ENCODE peak calls at places on chromosomes 6 and 20, in four cellular contexts. R is uterus, G is esophagus squamous epithelium, H is Peyer's patch. F is an unnamed sample. For H3K27me3 and H3K9me3, the result is how much of the 10 kb centered on the place peaks cover.

GRCh38 chr6:142207265-142207877 is 60.3 kb downstream of the VTA1 start:
- DNase-seq in R (no peak), G (no peak), H (peak), F (peak)

GRCh38 chr20:15742627-15743026 is 830.6 kb downstream of the KIF16B start:
- DNase-seq in R (no peak), G (no peak), H (no peak), F (no peak)

GRCh38 chr6:19538086-19538485 is 299.1 kb upstream of the ID4 start:
- DNase-seq in R (no peak), G (no peak), H (no peak), F (no peak)

GRCh38 chr20:2390971-2391675 is 10.4 kb downstream of the TGM6 start:
- DNase-seq in R (no peak), G (no peak), H (no peak), F (no peak)

GRCh38 chr20:47493175-47493953 is 8.3 kb upstream of the NCOA3 start:
- DNase-seq in R (peak), G (no peak), H (peak), F (peak)

GRCh38 chr6:166691199-166691598 is 64.1 kb upstream of the RPS6KA2 start:
- DNase-seq in R (peak), G (no peak), H (no peak), F (no peak)

GRCh38 chr20:51348866-51349265 is 193.7 kb downstream of the NFATC2 start:
- DNase-seq in R (no peak), G (no peak), H (no peak), F (no peak)

GRCh38 chr6:166490671-166491500 is 95.6 kb downstream of the RAMACL start:
- DNase-seq in R (no peak), G (no peak), H (no peak), F (no peak)

GRCh38 chr6:11621119-11621518 is 83.6 kb downstream of the TMEM170B start:
- DNase-seq in R (no peak), G (no peak), H (no peak), F (no peak)

GRCh38 chr20:7939663-7940062 is 595 bp downstream of the HAO1 start:
- DNase-seq in R (no peak), G (no peak), H (no peak), F (no peak)

GRCh38 chr6:470901-471448 is 79.4 kb downstream of the IRF4 start:
- DNase-seq in R (no peak), G (no peak), H (peak), F (no peak)

GRCh38 chr20:23291575-23292240 is 58.9 kb upstream of the NXT1 start:
- DNase-seq in R (no peak), G (no peak), H (no peak), F (no peak)

GRCh38 chr6:89525786-89526562 is 93.0 kb downstream of the ANKRD6 start:
- DNase-seq in R (no peak), G (no peak), H (no peak), F (no peak)

GRCh38 chr6:17299222-17299621 is 18.1 kb downstream of the RBM24 start:
- DNase-seq in R (no peak), G (no peak), H (no peak), F (no peak)

GRCh38 chr6:44682987-44683779 is 295.7 kb downstream of the CDC5L start:
- DNase-seq in R (no peak), G (no peak), H (no peak), F (no peak)

GRCh38 chr6:146598785-146599405 is at the start of gene ADGB:
- DNase-seq in R (peak), G (no peak), H (no peak), F (no peak)

GRCh38 chr6:10205892-10206291 is 209.0 kb downstream of the TFAP2A start:
- DNase-seq in R (no peak), G (no peak), H (no peak), F (no peak)

GRCh38 chr6:122696853-122697252 is 82.7 kb upstream of the FABP7 start:
- DNase-seq in R (no peak), G (no peak), H (no peak), F (no peak)

GRCh38 chr6:163992701-163993100 is 578.2 kb downstream of the QKI start:
- DNase-seq in R (no peak), G (no peak), H (no peak), F (no peak)

GRCh38 chr6:80126657-80127350 is 20.3 kb downstream of the BCKDHB start:
- DNase-seq in R (no peak), G (no peak), H (no peak), F (no peak)

GRCh38 chr20:38303908-38304379 is at the start of gene BPI:
- DNase-seq in R (peak), G (no peak), H (no peak), F (no peak)

GRCh38 chr6:1608976-1609661 is 596 bp upstream of the FOXC1 start:
- DNase-seq in R (no peak), G (no peak), H (no peak), F (no peak)

DNA sequence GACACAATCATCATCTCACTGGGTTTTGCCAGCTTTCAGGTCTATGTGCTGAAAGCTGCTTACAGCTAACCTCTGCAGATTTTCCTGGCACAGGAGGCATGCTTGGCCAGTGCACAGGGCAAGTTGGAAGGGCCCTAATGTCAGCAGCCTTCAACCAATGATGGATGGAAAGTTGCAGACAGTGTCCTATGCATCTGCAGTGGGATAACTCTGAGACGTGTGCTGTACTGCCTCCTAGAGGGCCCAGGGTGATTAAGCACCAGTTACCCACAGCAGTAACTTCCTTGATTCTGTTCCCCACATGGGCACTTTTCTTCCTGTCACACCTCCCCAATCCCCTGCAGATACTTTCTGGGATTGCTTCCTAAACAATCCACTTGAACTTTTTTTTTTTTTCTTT is 38.6 kb downstream of the OVOL2 start:
- DNase-seq in R (no peak), G (no peak), H (no peak), F (no peak)
- TF ChIP-seq CTCF in R (no peak), G (peak), H (peak), F (no peak)

DNA sequence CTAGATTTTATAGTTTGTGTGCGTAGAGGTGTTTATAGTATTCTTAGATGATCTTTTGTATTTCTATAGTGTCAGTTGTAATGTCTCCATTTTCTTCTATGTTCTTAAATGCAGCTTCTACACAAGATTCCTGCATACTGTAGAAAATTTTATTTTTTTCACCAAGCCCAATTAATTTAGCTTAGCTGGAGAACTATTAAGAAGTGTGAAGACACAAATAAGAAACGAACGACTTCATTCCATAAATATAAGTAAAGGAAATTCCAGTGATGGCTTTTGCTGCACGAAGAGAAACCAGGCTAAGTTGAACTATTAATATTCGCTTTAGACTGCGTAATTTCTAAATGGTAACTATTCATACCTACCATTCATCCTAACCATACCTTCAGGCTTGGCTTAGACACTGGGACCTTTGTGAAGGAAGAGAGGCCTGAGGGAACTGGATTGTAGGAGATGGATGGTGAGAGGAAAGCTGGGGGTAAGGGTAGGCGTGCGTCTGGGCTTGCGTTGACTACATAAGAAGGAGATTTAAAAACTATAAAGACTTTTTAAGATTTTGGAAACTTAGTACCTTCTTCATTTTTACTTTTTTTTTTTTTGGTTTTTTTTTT is 15.9 kb downstream of the HLA-DOA start:
- DNase-seq in R (no peak), G (no peak), H (no peak), F (no peak)
- H3K27me3 ChIP-seq in R (under half), G (under half), H (under half), F (under half)

DNA sequence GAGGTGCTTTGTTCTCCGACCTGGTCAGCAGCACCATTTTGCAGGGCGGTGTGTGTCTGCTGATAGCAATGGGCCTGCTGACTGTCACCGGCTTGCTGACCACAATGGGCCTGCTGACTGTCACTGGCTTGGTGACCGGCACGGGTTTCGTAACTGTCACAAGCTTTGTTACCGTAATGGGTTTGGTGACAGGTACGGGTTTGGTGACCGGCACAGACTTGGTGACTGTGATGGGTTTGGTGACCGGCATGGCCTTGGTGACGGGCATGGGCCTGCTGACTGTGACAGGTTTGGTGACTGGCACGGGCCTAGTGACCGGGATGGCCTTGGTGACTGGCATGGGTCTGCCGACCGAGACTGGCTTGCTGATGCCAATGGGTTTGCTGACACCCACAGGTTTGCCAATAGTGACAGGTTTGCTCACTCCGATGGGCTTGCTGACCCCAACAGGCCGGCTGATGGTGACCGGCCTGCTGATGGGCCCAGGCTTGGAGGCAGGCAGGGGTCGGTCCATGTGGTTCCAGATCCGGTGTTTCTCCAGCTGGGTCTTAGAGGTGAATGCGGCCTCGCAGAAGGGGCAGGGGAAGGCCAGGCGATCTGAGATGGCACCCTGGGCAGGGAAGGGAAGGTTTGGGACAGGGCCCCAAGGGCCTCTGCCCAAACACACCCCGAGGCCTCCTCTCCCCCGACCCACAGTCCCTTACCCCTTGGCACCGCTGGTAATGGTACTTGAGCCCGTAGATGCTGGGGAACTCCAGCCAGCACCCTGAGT is 3.4 kb downstream of the ZNF512B start:
- DNase-seq in R (peak), G (no peak), H (no peak), F (no peak)
- H3K9me3 ChIP-seq in R (under half), G (under half), H (under half), F (under half)

GRCh38 chr6:125753937-125754259 is 4.5 kb downstream of the HEY2 start:
- DNase-seq in R (no peak), G (no peak), H (no peak), F (no peak)
- TF ChIP-seq CTCF in R (no peak), G (no peak), H (no peak), F (peak)

GRCh38 chr6:159914565-159914923 is 23.8 kb downstream of the MAS1 start:
- DNase-seq in R (no peak), G (no peak), H (no peak), F (no peak)
- H3K27me3 ChIP-seq in R (under half), G (under half), H (under half), F (under half)

DNA sequence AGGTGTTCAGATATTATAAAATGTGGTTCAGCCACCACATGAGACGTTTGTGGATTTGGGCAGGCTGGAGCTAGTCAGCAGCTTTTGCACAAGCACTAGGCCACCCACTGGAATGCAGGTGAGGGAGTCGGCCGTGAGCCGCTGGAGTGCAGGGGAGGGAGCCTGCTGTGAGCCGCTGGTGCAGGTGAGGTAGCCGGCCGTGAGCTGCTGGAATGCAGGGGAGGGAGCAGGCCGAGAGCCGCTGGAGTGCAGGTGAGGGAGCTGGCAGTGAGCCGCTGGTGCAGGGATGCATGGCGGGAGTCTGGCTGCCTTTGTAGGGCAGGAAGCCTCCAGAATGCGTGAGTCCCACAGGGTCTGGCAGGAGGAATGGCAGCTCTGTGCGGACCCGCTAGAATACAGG is 1907.6 kb upstream of the DEFB115 start:
- DNase-seq in R (no peak), G (no peak), H (no peak), F (no peak)
- H3K9me3 ChIP-seq in R (under half), G (under half), H (under half), F (under half)

GRCh38 chr6:150196942-150197745 is 54.3 kb downstream of the PPP1R14C start:
- DNase-seq in R (no peak), G (no peak), H (no peak), F (no peak)
- TF ChIP-seq CTCF in R (no peak), G (no peak), H (no peak), F (no peak)

DNA sequence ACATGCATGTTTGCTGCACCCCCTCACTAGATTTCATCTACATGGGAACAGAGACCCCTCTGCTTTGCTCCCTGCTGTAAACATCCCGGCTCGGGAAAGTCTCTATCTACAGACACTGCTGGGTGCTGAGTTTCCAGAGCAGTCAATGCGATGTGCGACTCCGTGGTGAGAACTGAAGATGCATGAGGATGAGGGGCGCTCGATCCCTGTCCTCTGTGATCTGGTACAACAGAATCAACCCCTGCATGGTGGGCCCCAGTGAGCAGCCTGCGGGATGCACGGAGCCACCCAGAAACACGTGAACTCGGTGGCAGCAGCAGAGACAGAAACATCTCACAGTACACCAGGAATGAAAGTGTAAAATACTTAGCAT is 83.1 kb downstream of the THBS2 start:
- DNase-seq in R (no peak), G (no peak), H (no peak), F (no peak)
- H3K27me3 ChIP-seq in R (under half), G (under half), H (under half), F (under half)

GRCh38 chr6:158316022-158316421 is 3.8 kb downstream of the TULP4 start:
- DNase-seq in R (no peak), G (no peak), H (no peak), F (no peak)
- H3K9me3 ChIP-seq in R (under half), G (under half), H (under half), F (under half)